ENCODE peak calls at places on chromosomes 7 and 10, in ten cellular contexts. R, Q, X, H, J, N, S, K, W and P are unnamed samples.
A peak's percentile ranks its signal among the peaks of the same experiment; 100 is the strongest.

GRCh38 chr10:30413996-30414576 is 19.9 kb upstream of the MAP3K8 start:
- DNase-seq in R (peak; percentile 79), Q (no peak), X (peak; percentile 63), H (no peak), J (no peak), N (no peak), S (peak; percentile 32), K (no peak), W (no peak), P (no peak)

GRCh38 chr10:70255329-70256299 is 22.4 kb upstream of the PPA1 start:
- DNase-seq in R (no peak), Q (no peak), X (no peak), H (no peak), J (no peak), N (no peak), S (peak; percentile 77), K (no peak), W (no peak), P (no peak)

GRCh38 chr7:121428857-121429489 is 32.9 kb upstream of the FAM3C start:
- DNase-seq in R (no peak), Q (no peak), X (no peak), H (no peak), J (no peak), N (no peak), S (peak; percentile 53), K (no peak), W (no peak), P (peak; percentile 16)

GRCh38 chr7:117158941-117159705 is 163.7 kb downstream of the WNT2 start:
- DNase-seq in R (no peak), Q (no peak), X (no peak), H (no peak), J (no peak), N (no peak), S (peak; percentile 74), K (no peak), W (no peak), P (no peak)

GRCh38 chr7:27520828-27521790 is 141.6 kb downstream of the HIBADH start:
- DNase-seq in R (no peak), Q (no peak), X (no peak), H (no peak), J (no peak), N (no peak), S (peak; percentile 3), K (no peak), W (no peak), P (no peak)

GRCh38 chr10:80281292-80281691 is 8.2 kb downstream of the MAT1A start:
- DNase-seq in R (no peak), Q (no peak), X (no peak), H (no peak), J (no peak), N (peak; percentile 37), S (no peak), K (no peak), W (no peak), P (no peak)

GRCh38 chr7:38318803-38319416 is 45.5 kb upstream of the TARP start:
- DNase-seq in R (peak; percentile 88), Q (no peak), X (peak; percentile 56), H (no peak), J (peak; percentile 67), N (no peak), S (peak; percentile 77), K (no peak), W (no peak), P (peak; percentile 32)

GRCh38 chr10:99855479-99856071 is 73.1 kb downstream of the ABCC2 start:
- DNase-seq in R (no peak), Q (no peak), X (no peak), H (no peak), J (no peak), N (no peak), S (no peak), K (no peak), W (no peak), P (no peak)

GRCh38 chr7:128395748-128396147 is 14.0 kb downstream of the IMPDH1 start:
- DNase-seq in R (no peak), Q (no peak), X (no peak), H (peak; percentile 39), J (no peak), N (no peak), S (no peak), K (no peak), W (no peak), P (no peak)
- TF ChIP-seq CTCF in R (peak; percentile 57), Q (no peak), X (peak; percentile 17), H (peak; percentile 28), J (peak; percentile 26), N (no peak), S (no peak), K (no peak), W (no peak), P (no peak)

GRCh38 chr7:1380821-1381580 is 78.3 kb downstream of the MICALL2 start:
- DNase-seq in R (no peak), Q (no peak), X (no peak), H (peak; percentile 11), J (no peak), N (no peak), S (no peak), K (no peak), W (no peak), P (no peak)

GRCh38 chr7:1378610-1379180 is 80.6 kb downstream of the MICALL2 start:
- DNase-seq in R (no peak), Q (no peak), X (no peak), H (no peak), J (no peak), N (no peak), S (no peak), K (no peak), W (no peak), P (no peak)

GRCh38 chr7:1380211-1380815 is 79.0 kb downstream of the MICALL2 start:
- DNase-seq in R (no peak), Q (no peak), X (no peak), H (peak; percentile 83), J (no peak), N (no peak), S (no peak), K (no peak), W (no peak), P (no peak)

GRCh38 chr7:1379202-1379601 is 80.1 kb downstream of the MICALL2 start:
- DNase-seq in R (no peak), Q (no peak), X (no peak), H (no peak), J (no peak), N (no peak), S (no peak), K (no peak), W (no peak), P (no peak)

GRCh38 chr7:1377111-1377909 is 82.0 kb downstream of the MICALL2 start:
- DNase-seq in R (peak; percentile 11), Q (no peak), X (no peak), H (no peak), J (no peak), N (no peak), S (no peak), K (no peak), W (no peak), P (no peak)
- TF ChIP-seq CTCF in R (no peak), Q (no peak), X (no peak), H (peak; percentile 16), J (no peak), N (no peak), S (no peak), K (no peak), W (no peak), P (no peak)

GRCh38 chr10:112773783-112774182 is 176.3 kb upstream of the TCF7L2 start:
- DNase-seq in R (no peak), Q (no peak), X (no peak), H (no peak), J (no peak), N (no peak), S (no peak), K (no peak), W (no peak), P (no peak)

GRCh38 chr10:112775892-112776679 is 174.0 kb upstream of the TCF7L2 start:
- DNase-seq in R (no peak), Q (no peak), X (no peak), H (no peak), J (no peak), N (no peak), S (no peak), K (no peak), W (no peak), P (no peak)

GRCh38 chr10:112774808-112775207 is 175.2 kb upstream of the TCF7L2 start:
- DNase-seq in R (no peak), Q (no peak), X (peak; percentile 65), H (no peak), J (no peak), N (no peak), S (no peak), K (no peak), W (no peak), P (no peak)

GRCh38 chr10:112774210-112774609 is 175.8 kb upstream of the TCF7L2 start:
- DNase-seq in R (no peak), Q (no peak), X (no peak), H (no peak), J (no peak), N (no peak), S (no peak), K (no peak), W (no peak), P (no peak)

GRCh38 chr10:112775347-112775746 is 174.7 kb upstream of the TCF7L2 start:
- DNase-seq in R (no peak), Q (no peak), X (no peak), H (no peak), J (no peak), N (no peak), S (peak; percentile 16), K (no peak), W (no peak), P (no peak)
- TF ChIP-seq CTCF in R (no peak), Q (no peak), X (peak; percentile 33), H (peak; percentile 75), J (peak; percentile 19), N (no peak), S (peak; percentile 21), K (no peak), W (no peak), P (no peak)

GRCh38 chr10:11178606-11179221 is 161.0 kb downstream of the CELF2 start:
- DNase-seq in R (peak; percentile 85), Q (peak; percentile 31), X (peak; percentile 93), H (no peak), J (peak; percentile 95), N (peak; percentile 85), S (peak; percentile 88), K (no peak), W (no peak), P (no peak)

GRCh38 chr10:11176746-11177145 is 159.1 kb downstream of the CELF2 start:
- DNase-seq in R (peak; percentile 43), Q (no peak), X (no peak), H (no peak), J (no peak), N (peak; percentile 61), S (no peak), K (no peak), W (no peak), P (no peak)

GRCh38 chr10:11175823-11176243 is 158.2 kb downstream of the CELF2 start:
- DNase-seq in R (no peak), Q (no peak), X (no peak), H (no peak), J (no peak), N (no peak), S (no peak), K (no peak), W (no peak), P (no peak)

GRCh38 chr10:11179231-11180105 is 161.8 kb downstream of the CELF2 start:
- DNase-seq in R (peak; percentile 37), Q (no peak), X (no peak), H (no peak), J (no peak), N (no peak), S (no peak), K (no peak), W (no peak), P (no peak)

DNA sequence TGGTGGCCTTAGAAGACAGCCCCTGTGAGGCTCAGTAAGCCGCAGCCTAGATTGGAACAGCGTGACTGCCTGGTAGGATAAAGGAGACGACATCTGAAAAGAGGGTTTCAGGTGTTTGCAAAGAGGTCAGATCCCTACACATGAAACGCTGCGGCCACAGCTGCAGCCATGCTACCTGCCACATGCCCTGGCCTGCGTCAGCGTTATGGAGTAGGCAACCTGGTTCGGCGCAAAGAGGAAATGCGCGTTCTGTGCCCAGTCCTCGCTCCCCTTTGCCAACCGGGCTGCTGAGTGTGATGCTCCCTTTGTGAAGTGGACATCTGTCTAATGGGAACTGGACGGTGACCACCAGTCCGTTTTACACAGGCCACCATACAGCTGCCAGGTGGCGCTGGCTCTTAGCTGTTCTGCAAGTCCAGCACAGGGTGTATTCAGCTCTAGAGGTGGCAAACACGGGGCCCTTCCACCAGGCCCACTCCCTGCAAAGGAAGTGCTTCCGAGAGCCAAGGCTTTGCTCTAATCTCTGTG is 160.3 kb downstream of the CELF2 start:
- DNase-seq in R (no peak), Q (peak; percentile 29), X (peak; percentile 79), H (no peak), J (no peak), N (peak; percentile 53), S (no peak), K (no peak), W (no peak), P (no peak)
- TF ChIP-seq CTCF in R (peak; percentile 13), Q (peak; percentile 33), X (no peak), H (no peak), J (no peak), N (no peak), S (no peak), K (no peak), W (no peak), P (no peak)